ENCODE peak calls at places on chromosomes 1 and 21, in eight cellular contexts. G is small intestine, A is epithelial cell of esophagus, Y is left ventricle myocardium inferior, V is breast epithelium, B is right atrium auricular region, S is neural progenitor cell, E is astrocyte of the spinal cord. W is an unnamed sample.

GRCh38 chr1:98991127-98992003 is 13.3 kb downstream of the PLPPR5 start:
- DNase-seq in G (no peak), A (peak), Y (no peak), V (no peak), B (no peak), S (peak), E (peak), W (no peak)

GRCh38 chr1:58573705-58574591 is 3.1 kb downstream of the TACSTD2 start:
- DNase-seq in G (no peak), A (peak), Y (no peak), V (no peak), B (no peak), S (no peak), E (no peak), W (no peak)

GRCh38 chr1:198472123-198472522 is 68.4 kb downstream of the ATP6V1G3 start:
- DNase-seq in G (no peak), A (no peak), Y (no peak), V (no peak), B (no peak), S (no peak), E (no peak), W (no peak)

GRCh38 chr1:28281608-28282425 is 22.5 kb downstream of the SESN2 start:
- DNase-seq in G (peak), A (no peak), Y (no peak), V (no peak), B (no peak), S (no peak), E (no peak), W (no peak)

GRCh38 chr1:168621356-168621755 is 45.0 kb downstream of the XCL1 start:
- DNase-seq in G (no peak), A (no peak), Y (no peak), V (no peak), B (no peak), S (peak), E (peak), W (no peak)

GRCh38 chr21:41669533-41669830 is 97.4 kb downstream of the RIPK4 start:
- DNase-seq in G (no peak), A (no peak), Y (no peak), V (no peak), B (no peak), S (no peak), E (no peak), W (no peak)

GRCh38 chr1:156119503-156120209 is 5.1 kb downstream of the LMNA start:
- DNase-seq in G (peak), A (peak), Y (peak), V (no peak), B (peak), S (no peak), E (peak), W (no peak)

GRCh38 chr1:178937770-178938169 is 66.9 kb upstream of the ANGPTL1 start:
- DNase-seq in G (no peak), A (no peak), Y (no peak), V (no peak), B (peak), S (no peak), E (no peak), W (no peak)

GRCh38 chr1:36223373-36223995 is 759 bp upstream of the THRAP3 start:
- DNase-seq in G (peak), A (peak), Y (no peak), V (no peak), B (no peak), S (peak), E (peak), W (no peak)

GRCh38 chr1:77412069-77412793 is 130.4 kb downstream of the AK5 start:
- DNase-seq in G (peak), A (peak), Y (no peak), V (no peak), B (no peak), S (no peak), E (peak), W (no peak)

GRCh38 chr1:47991187-47991586 is 6.0 kb downstream of the TRABD2B start:
- DNase-seq in G (no peak), A (peak), Y (no peak), V (no peak), B (no peak), S (no peak), E (peak), W (no peak)

GRCh38 chr1:22829001-22829989 is 118.7 kb downstream of the EPHB2 start:
- DNase-seq in G (no peak), A (peak), Y (no peak), V (no peak), B (no peak), S (peak), E (no peak), W (no peak)

GRCh38 chr1:24949331-24949881 is 19.3 kb upstream of the RUNX3 start:
- DNase-seq in G (no peak), A (peak), Y (no peak), V (no peak), B (no peak), S (no peak), E (peak), W (no peak)

GRCh38 chr1:211382182-211382713 is 55.6 kb downstream of the TRAF5 start:
- DNase-seq in G (peak), A (no peak), Y (no peak), V (no peak), B (no peak), S (no peak), E (no peak), W (no peak)
- H3K4me3 ChIP-seq in G (peak), A (peak), Y (peak), V (peak), B (peak), S (peak), E (peak), W (peak)

GRCh38 chr1:206559661-206559995 is 52.3 kb downstream of the RASSF5 start:
- DNase-seq in G (no peak), A (no peak), Y (no peak), V (no peak), B (no peak), S (no peak), E (no peak), W (no peak)

GRCh38 chr1:206556748-206557635 is 49.7 kb downstream of the RASSF5 start:
- DNase-seq in G (peak), A (peak), Y (peak), V (peak), B (peak), S (peak), E (peak), W (peak)

GRCh38 chr1:206557636-206558473 is 50.5 kb downstream of the RASSF5 start:
- DNase-seq in G (no peak), A (no peak), Y (no peak), V (no peak), B (no peak), S (no peak), E (no peak), W (peak)

GRCh38 chr1:206560021-206560716 is 52.1 kb downstream of the EIF2D start:
- DNase-seq in G (no peak), A (no peak), Y (no peak), V (no peak), B (no peak), S (no peak), E (no peak), W (no peak)

GRCh38 chr1:206558794-206559660 is 51.7 kb downstream of the RASSF5 start:
- DNase-seq in G (no peak), A (no peak), Y (no peak), V (no peak), B (no peak), S (no peak), E (no peak), W (no peak)
- H3K4me3 ChIP-seq in G (peak), A (no peak), Y (peak), V (peak), B (no peak), S (no peak), E (no peak), W (peak)

DNA sequence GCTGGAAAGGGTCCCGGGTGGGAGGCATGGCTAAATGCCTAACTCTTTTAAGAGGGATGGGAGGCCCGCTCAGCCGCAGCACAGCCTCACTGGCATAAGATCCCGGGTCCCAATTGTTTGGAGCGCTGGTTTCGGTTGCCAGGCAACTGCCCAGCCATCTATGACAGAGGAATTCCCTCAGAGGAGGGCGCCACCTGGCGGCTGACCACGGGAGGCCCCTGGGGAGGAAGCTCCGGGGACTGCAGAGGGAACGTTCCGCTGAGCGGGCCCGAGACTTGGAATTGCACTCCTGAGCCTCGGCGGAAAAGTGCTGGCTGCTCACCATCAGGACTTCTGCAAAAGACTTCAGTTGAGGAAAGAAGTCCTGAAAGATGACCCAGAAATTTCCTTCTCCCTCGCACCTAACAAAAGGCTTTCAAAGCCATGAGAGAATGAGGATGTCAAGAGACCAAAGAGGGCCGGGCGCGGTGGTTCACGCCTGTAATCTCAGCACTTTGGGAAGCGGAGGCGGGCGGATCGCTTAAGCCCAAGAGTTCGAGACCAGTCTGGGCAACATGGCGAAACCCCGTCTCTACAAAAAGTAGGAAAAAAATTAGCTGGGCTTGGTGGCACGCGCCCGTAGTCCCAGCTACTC is 1.1 kb upstream of the ELAPOR1 start:
- DNase-seq in G (peak), A (peak), Y (peak), V (peak), B (peak), S (peak), E (peak), W (peak)
- H3K4me3 ChIP-seq in G (no peak), A (no peak), Y (peak), V (peak), B (peak), S (peak), E (no peak), W (peak)

GRCh38 chr1:184748767-184749166 is 5.9 kb downstream of the EDEM3 start:
- DNase-seq in G (no peak), A (no peak), Y (no peak), V (no peak), B (no peak), S (no peak), E (no peak), W (no peak)
- H3K4me3 ChIP-seq in G (no peak), A (no peak), Y (no peak), V (no peak), B (no peak), S (no peak), E (no peak), W (no peak)

GRCh38 chr1:79004916-79005315 is 1.6 kb downstream of the ADGRL4 start:
- DNase-seq in G (no peak), A (no peak), Y (no peak), V (no peak), B (no peak), S (no peak), E (no peak), W (no peak)
- H3K4me3 ChIP-seq in G (no peak), A (no peak), Y (peak), V (peak), B (peak), S (no peak), E (no peak), W (peak)

GRCh38 chr1:205321109-205321958 is at the start of gene NUAK2:
- DNase-seq in G (peak), A (peak), Y (peak), V (peak), B (peak), S (peak), E (peak), W (peak)

GRCh38 chr1:205319081-205320018 is 2.2 kb downstream of the NUAK2 start:
- DNase-seq in G (peak), A (peak), Y (peak), V (peak), B (peak), S (no peak), E (peak), W (peak)

GRCh38 chr1:205324781-205325180 is 3.2 kb upstream of the NUAK2 start:
- DNase-seq in G (peak), A (no peak), Y (no peak), V (no peak), B (no peak), S (peak), E (peak), W (no peak)

GRCh38 chr1:205323794-205324193 is 2.2 kb upstream of the NUAK2 start:
- DNase-seq in G (no peak), A (no peak), Y (no peak), V (no peak), B (no peak), S (no peak), E (no peak), W (no peak)

DNA sequence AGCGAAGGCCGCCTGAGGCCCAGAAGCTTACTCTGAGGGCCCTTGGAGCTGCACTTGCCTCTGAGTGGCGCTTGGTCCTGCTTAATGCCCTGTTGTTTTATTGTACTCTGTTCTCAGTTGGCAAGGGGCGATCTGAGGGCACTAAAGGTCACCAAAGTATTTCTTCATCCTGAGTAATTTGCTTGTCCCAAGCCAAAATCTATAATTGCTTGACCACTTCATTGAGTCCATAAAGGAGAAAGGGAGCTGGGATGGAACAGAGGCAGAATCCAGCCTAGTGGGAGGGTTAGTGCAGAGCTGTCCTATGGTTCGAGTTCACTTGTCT is 376 bp upstream of the NUAK2 start:
- DNase-seq in G (no peak), A (no peak), Y (no peak), V (no peak), B (no peak), S (no peak), E (no peak), W (no peak)
- H3K4me3 ChIP-seq in G (no peak), A (peak), Y (peak), V (peak), B (peak), S (no peak), E (no peak), W (peak)

GRCh38 chr1:15272009-15272781 is 25.2 kb downstream of the FHAD1 start:
- DNase-seq in G (peak), A (peak), Y (peak), V (peak), B (peak), S (peak), E (peak), W (peak)
- H3K4me3 ChIP-seq in G (no peak), A (no peak), Y (no peak), V (no peak), B (no peak), S (peak), E (no peak), W (no peak)

DNA sequence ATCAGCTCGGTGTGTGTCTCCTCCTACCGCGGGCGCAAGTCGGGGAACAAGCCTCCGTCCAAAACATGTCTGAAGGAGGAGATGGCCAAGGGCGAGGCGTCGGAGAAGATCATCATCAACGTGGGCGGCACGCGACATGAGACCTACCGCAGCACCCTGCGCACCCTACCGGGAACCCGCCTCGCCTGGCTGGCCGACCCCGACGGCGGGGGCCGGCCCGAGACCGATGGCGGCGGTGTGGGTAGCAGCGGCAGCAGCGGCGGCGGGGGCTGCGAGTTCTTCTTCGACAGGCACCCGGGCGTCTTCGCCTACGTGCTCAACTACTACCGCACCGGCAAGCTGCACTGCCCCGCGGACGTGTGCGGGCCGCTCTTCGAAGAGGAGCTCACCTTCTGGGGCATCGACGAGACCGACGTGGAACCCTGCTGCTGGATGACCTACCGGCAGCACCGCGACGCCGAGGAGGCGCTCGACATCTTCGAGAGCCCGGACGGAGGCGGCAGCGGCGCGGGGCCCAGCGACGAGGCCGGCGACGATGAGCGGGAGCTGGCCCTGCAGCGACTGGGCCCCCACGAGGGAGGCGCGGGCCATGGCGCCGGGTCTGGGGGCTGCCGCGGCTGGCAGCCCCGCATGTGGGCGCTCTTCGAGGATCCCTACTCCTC is 1.5 kb downstream of the KCNC4 start:
- DNase-seq in G (no peak), A (no peak), Y (no peak), V (no peak), B (no peak), S (peak), E (no peak), W (peak)
- H3K4me3 ChIP-seq in G (no peak), A (peak), Y (peak), V (peak), B (peak), S (peak), E (no peak), W (peak)

DNA sequence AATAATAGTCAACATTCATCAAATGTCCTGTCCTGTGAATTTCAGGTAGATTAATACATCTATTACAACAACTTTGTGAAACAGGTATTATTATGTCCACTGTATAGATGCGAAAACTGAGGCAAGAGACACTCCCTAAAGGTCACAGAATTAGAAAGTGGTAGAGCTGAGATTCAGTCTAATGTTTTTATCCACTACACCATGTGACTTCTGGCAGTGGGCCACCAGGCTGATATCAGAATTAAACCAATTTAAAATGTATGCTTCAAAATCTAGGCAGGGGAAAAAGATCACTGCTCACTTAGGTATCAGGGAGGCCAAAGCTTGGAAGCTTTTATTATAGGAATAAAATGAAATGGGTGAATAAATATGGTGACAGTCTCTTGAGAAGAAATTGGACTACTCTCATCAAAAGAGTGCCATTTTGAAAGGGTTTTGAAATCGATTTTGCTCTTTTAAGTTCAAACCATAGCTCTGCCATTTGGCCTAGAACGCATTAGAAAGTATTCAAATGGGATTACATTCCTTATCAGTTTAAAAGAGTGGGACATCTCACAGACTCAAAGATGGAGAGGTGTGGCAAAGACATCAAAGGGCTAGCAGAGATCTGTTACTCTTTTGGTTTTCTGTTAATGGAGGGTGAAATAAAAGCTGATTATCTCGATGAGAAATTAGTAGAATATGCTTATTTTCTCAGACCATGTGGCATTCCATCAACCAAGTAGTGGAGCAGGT is 1.9 kb downstream of the DDAH1 start:
- DNase-seq in G (no peak), A (no peak), Y (no peak), V (no peak), B (no peak), S (no peak), E (no peak), W (no peak)
- H3K4me3 ChIP-seq in G (no peak), A (no peak), Y (no peak), V (no peak), B (no peak), S (no peak), E (peak), W (peak)

DNA sequence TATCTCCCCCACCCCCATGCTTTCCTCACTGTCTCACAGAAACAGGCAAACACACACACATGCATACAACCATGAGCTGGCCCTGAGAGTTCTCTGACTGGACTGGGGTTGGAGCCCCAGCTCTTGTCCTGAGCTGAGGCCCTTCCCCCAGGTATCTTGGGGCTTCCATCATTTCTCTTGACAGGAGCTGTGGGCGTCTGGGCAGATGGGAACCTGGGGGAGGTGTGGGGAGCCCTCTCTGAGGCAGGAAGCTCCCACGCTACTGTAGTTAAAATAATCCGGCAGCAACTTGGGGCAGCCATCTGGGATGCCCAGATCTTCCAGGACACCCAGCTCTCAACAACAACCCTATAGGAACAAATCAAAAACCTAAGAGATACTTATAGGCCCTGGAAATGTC is 2.7 kb upstream of the KIF21B start:
- DNase-seq in G (no peak), A (no peak), Y (no peak), V (no peak), B (no peak), S (no peak), E (no peak), W (no peak)
- H3K4me3 ChIP-seq in G (no peak), A (no peak), Y (no peak), V (no peak), B (no peak), S (no peak), E (no peak), W (no peak)